ENCODE peak calls at places on chromosomes 6 and 20, in six cellular contexts. A is ACHN, O is EL, K is testis, Y is erythroblast, W is cardiac fibroblast. C is an unnamed sample.
A peak's percentile ranks its signal among the peaks of the same experiment; 100 is the strongest.

GRCh38 chr20:23061713-23062561 is 12.5 kb upstream of the THBD start:
- DNase-seq in A (peak; percentile 51), O (peak; percentile 75), K (peak; percentile 67), Y (peak; percentile 68), W (peak; percentile 87), C (peak; percentile 85)

GRCh38 chr6:164085552-164086325 is 671.2 kb downstream of the QKI start:
- DNase-seq in A (no peak), O (peak; percentile 51), K (no peak), Y (no peak), W (peak; percentile 88), C (peak; percentile 86)

GRCh38 chr6:99330159-99330558 is 19.3 kb downstream of the FAXC start:
- DNase-seq in A (peak; percentile 60), O (peak; percentile 76), K (peak; percentile 72), Y (peak; percentile 80), W (peak; percentile 84), C (peak; percentile 86)

GRCh38 chr6:3977875-3978711 is 100.8 kb downstream of the FAM217A start:
- DNase-seq in A (peak; percentile 7), O (peak; percentile 94), K (peak; percentile 34), Y (peak; percentile 65), W (peak; percentile 95), C (peak; percentile 92)

GRCh38 chr20:11905460-11906150 is 12.1 kb upstream of the BTBD3 start:
- DNase-seq in A (no peak), O (no peak), K (no peak), Y (no peak), W (no peak), C (no peak)

GRCh38 chr20:24138951-24139350 is 150.4 kb upstream of the GGTLC1 start:
- DNase-seq in A (no peak), O (no peak), K (no peak), Y (no peak), W (no peak), C (no peak)

GRCh38 chr6:157095569-157095968 is 227.8 kb downstream of the TMEM242 start:
- DNase-seq in A (no peak), O (no peak), K (no peak), Y (no peak), W (no peak), C (no peak)

GRCh38 chr6:163187606-163188005 is 226.9 kb upstream of the QKI start:
- DNase-seq in A (no peak), O (no peak), K (no peak), Y (no peak), W (no peak), C (no peak)

GRCh38 chr6:99993533-99994251 is at the start of gene MCHR2:
- DNase-seq in A (no peak), O (peak; percentile 16), K (peak; percentile 23), Y (no peak), W (no peak), C (no peak)

GRCh38 chr6:55617272-55617671 is 38.3 kb upstream of the HMGCLL1 start:
- DNase-seq in A (peak; percentile 51), O (peak; percentile 50), K (peak; percentile 62), Y (peak; percentile 15), W (peak; percentile 66), C (peak; percentile 63)

GRCh38 chr20:58852559-58853271 is at the start of gene GNAS:
- DNase-seq in A (no peak), O (peak; percentile 62), K (peak; percentile 60), Y (peak; percentile 73), W (peak; percentile 75), C (peak; percentile 70)

GRCh38 chr6:3500262-3501001 is 43.6 kb upstream of the SLC22A23 start:
- DNase-seq in A (no peak), O (peak; percentile 74), K (no peak), Y (no peak), W (peak; percentile 61), C (peak; percentile 9)

GRCh38 chr20:23419995-23420901 is 1.0 kb downstream of the NAPB start:
- DNase-seq in A (peak; percentile 31), O (peak; percentile 71), K (peak; percentile 67), Y (peak; percentile 85), W (peak; percentile 80), C (peak; percentile 59)

GRCh38 chr6:151060096-151060741 is 179.5 kb upstream of the AKAP12 start:
- DNase-seq in A (peak; percentile 87), O (peak; percentile 95), K (no peak), Y (no peak), W (peak; percentile 98), C (peak; percentile 94)

GRCh38 chr20:40750541-40750940 is 61.5 kb upstream of the MAFB start:
- DNase-seq in A (no peak), O (no peak), K (no peak), Y (no peak), W (peak; percentile 6), C (no peak)

GRCh38 chr6:115554060-115554459 is 506.6 kb downstream of the FRK start:
- DNase-seq in A (no peak), O (no peak), K (no peak), Y (no peak), W (no peak), C (no peak)

GRCh38 chr20:40768105-40768504 is 79.1 kb upstream of the MAFB start:
- DNase-seq in A (no peak), O (no peak), K (no peak), Y (no peak), W (no peak), C (no peak)

GRCh38 chr6:158793432-158793831 is 25.7 kb downstream of the EZR start:
- DNase-seq in A (peak; percentile 48), O (peak; percentile 57), K (no peak), Y (peak; percentile 77), W (peak; percentile 70), C (peak; percentile 61)

GRCh38 chr6:112781236-112781635 is 434.1 kb downstream of the RFPL4B start:
- DNase-seq in A (no peak), O (peak; percentile 37), K (peak; percentile 18), Y (no peak), W (peak; percentile 60), C (peak; percentile 73)

GRCh38 chr6:157944983-157945931 is 36.4 kb upstream of the SYNJ2 start:
- DNase-seq in A (no peak), O (no peak), K (no peak), Y (peak; percentile 32), W (peak; percentile 19), C (no peak)

GRCh38 chr6:154738561-154738961 is 5.3 kb downstream of the SCAF8 start:
- DNase-seq in A (no peak), O (peak; percentile 18), K (no peak), Y (peak; percentile 21), W (peak; percentile 33), C (peak; percentile 75)

GRCh38 chr6:38715016-38715809 is at the start of gene DNAH8:
- DNase-seq in A (no peak), O (no peak), K (peak; percentile 19), Y (no peak), W (no peak), C (peak; percentile 34)

GRCh38 chr20:63572788-63573738 is 976 bp downstream of the HELZ2 start:
- DNase-seq in A (peak; percentile 10), O (no peak), K (no peak), Y (peak; percentile 21), W (no peak), C (peak; percentile 37)

GRCh38 chr6:149233056-149233715 is 84.3 kb upstream of the TAB2 start:
- DNase-seq in A (peak; percentile 89), O (peak; percentile 96), K (no peak), Y (no peak), W (peak; percentile 94), C (peak; percentile 80)

C was measured in dermis blood vessel endothelial cell.